ENCODE peak calls at places on chromosomes 12 and 14, in nine cellular contexts. M is coronary artery; T is keratinocyte; Z is stomach; K is heart right ventricle; H is CD8-positive, alpha-beta T cell; S is spleen; F is vagina; A is Peyer's patch. J is an unnamed sample.

GRCh38 chr12:55009171-55009570 is 10.6 kb upstream of the NEUROD4 start:
- DNase-seq in M (no peak), T (no peak), Z (no peak), K (no peak), H (no peak), S (no peak), F (no peak), A (no peak), J (no peak)

GRCh38 chr12:111387747-111388365 is 17.9 kb upstream of the SH2B3 start:
- DNase-seq in M (no peak), T (no peak), Z (no peak), K (no peak), H (no peak), S (no peak), F (no peak), A (no peak), J (no peak)

GRCh38 chr12:1083888-1084262 is 92.9 kb downstream of the ERC1 start:
- DNase-seq in M (no peak), T (no peak), Z (no peak), K (no peak), H (no peak), S (no peak), F (no peak), A (no peak), J (no peak)

GRCh38 chr14:96888593-96888992 is 91.4 kb downstream of the VRK1 start:
- DNase-seq in M (no peak), T (no peak), Z (no peak), K (no peak), H (no peak), S (no peak), F (no peak), A (no peak), J (no peak)

GRCh38 chr14:67665886-67666285 is 8.5 kb downstream of the VTI1B start:
- DNase-seq in M (no peak), T (no peak), Z (no peak), K (no peak), H (no peak), S (no peak), F (no peak), A (no peak), J (no peak)

GRCh38 chr12:88650715-88651114 is 70.4 kb upstream of the KITLG start:
- DNase-seq in M (no peak), T (no peak), Z (no peak), K (no peak), H (no peak), S (no peak), F (no peak), A (no peak), J (no peak)

GRCh38 chr12:40446385-40446784 is 221.6 kb downstream of the LRRK2 start:
- DNase-seq in M (no peak), T (peak; percentile 13), Z (no peak), K (no peak), H (no peak), S (no peak), F (no peak), A (no peak), J (no peak)

GRCh38 chr14:101116486-101117130 is 213.1 kb upstream of the RTL1 start:
- DNase-seq in M (no peak), T (no peak), Z (no peak), K (no peak), H (no peak), S (no peak), F (peak; percentile 71), A (peak; percentile 9), J (peak; percentile 15)

GRCh38 chr12:87991483-87991882 is 37.7 kb downstream of the C12orf50 start:
- DNase-seq in M (no peak), T (no peak), Z (no peak), K (no peak), H (no peak), S (no peak), F (no peak), A (no peak), J (no peak)

GRCh38 chr12:110338754-110339153 is 57.7 kb downstream of the ATP2A2 start:
- DNase-seq in M (no peak), T (no peak), Z (no peak), K (no peak), H (no peak), S (no peak), F (peak; percentile 37), A (no peak), J (no peak)

GRCh38 chr14:47485421-47485820 is 190.0 kb downstream of the MDGA2 start:
- DNase-seq in M (no peak), T (no peak), Z (no peak), K (no peak), H (no peak), S (no peak), F (no peak), A (no peak), J (no peak)

GRCh38 chr12:73072214-73072613 is 800.0 kb downstream of the TRHDE start:
- DNase-seq in M (no peak), T (no peak), Z (no peak), K (no peak), H (no peak), S (peak; percentile 51), F (no peak), A (no peak), J (no peak)

GRCh38 chr12:31407562-31407961 is 81.6 kb upstream of the SINHCAF start:
- DNase-seq in M (no peak), T (no peak), Z (no peak), K (no peak), H (no peak), S (no peak), F (no peak), A (no peak), J (no peak)

GRCh38 chr12:38638401-38638800 is 267.0 kb downstream of the CPNE8 start:
- DNase-seq in M (no peak), T (no peak), Z (no peak), K (no peak), H (no peak), S (no peak), F (no peak), A (no peak), J (peak; percentile 33)

GRCh38 chr12:27220057-27220987 is 23.8 kb upstream of the STK38L start:
- DNase-seq in M (no peak), T (no peak), Z (no peak), K (no peak), H (no peak), S (no peak), F (no peak), A (no peak), J (no peak)

GRCh38 chr14:95870772-95871171 is 5.9 kb upstream of the TUNAR start:
- DNase-seq in M (no peak), T (no peak), Z (no peak), K (no peak), H (no peak), S (no peak), F (no peak), A (no peak), J (no peak)

GRCh38 chr12:122028601-122029560 is 7.2 kb downstream of the BCL7A start:
- DNase-seq in M (no peak), T (no peak), Z (no peak), K (no peak), H (no peak), S (no peak), F (no peak), A (peak; percentile 62), J (no peak)

GRCh38 chr14:92040431-92041040 is 677 bp upstream of the TRIP11 start:
- DNase-seq in M (no peak), T (peak; percentile 17), Z (peak; percentile 37), K (no peak), H (no peak), S (no peak), F (no peak), A (no peak), J (no peak)

GRCh38 chr12:52956987-52957386 is 8.1 kb downstream of the KRT18 start:
- DNase-seq in M (no peak), T (no peak), Z (no peak), K (no peak), H (no peak), S (no peak), F (no peak), A (no peak), J (no peak)
- H3K27ac ChIP-seq in M (no peak overlapping the region), T (no peak overlapping the region), Z (no peak overlapping the region), K (no peak overlapping the region), H (no peak overlapping the region), S (no peak overlapping the region), F (no peak overlapping the region), A (no peak overlapping the region), J (no peak overlapping the region)

DNA sequence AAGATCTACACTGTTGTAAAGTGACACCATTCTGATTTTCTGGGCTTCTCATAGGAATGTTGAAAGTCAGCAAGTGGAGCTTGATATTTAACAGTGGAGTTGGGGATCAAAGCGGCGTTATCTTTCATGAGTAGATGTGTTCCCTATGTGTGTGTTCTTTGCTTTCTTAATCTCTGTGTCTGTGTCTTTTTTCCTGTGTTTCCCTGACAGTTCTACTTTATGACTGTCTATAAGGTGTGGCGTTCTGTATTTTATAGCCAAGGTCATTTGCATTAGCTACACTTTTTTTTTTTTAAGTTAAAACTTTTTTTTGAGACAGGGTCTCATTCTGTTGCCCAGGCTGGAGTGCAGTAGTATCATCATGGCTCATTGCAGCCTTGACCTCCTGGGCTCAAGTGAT is 24.8 kb downstream of the SYNE2 start:
- DNase-seq in M (no peak), T (no peak), Z (no peak), K (no peak), H (no peak), S (no peak), F (no peak), A (no peak), J (no peak)
- H3K27ac ChIP-seq in M (peak overlapping the region; percentile 83), T (no peak overlapping the region), Z (no peak overlapping the region), K (peak overlapping the region; percentile 84), H (no peak overlapping the region), S (peak overlapping the region; percentile 5), F (peak overlapping the region; percentile 15), A (peak overlapping the region; percentile 37), J (peak overlapping the region; percentile 68)

GRCh38 chr14:104437703-104438102 is 141.9 kb upstream of the C14orf180 start:
- DNase-seq in M (no peak), T (no peak), Z (no peak), K (no peak), H (no peak), S (peak; percentile 55), F (peak; percentile 44), A (no peak), J (peak; percentile 25)

GRCh38 chr14:104438166-104438887 is 141.2 kb upstream of the C14orf180 start:
- DNase-seq in M (peak; percentile 66), T (no peak), Z (no peak), K (no peak), H (no peak), S (peak; percentile 58), F (peak; percentile 64), A (no peak), J (peak; percentile 25)

GRCh38 chr14:104435147-104436046 is 144.2 kb upstream of the C14orf180 start:
- DNase-seq in M (no peak), T (no peak), Z (no peak), K (no peak), H (no peak), S (peak; percentile 71), F (peak; percentile 56), A (no peak), J (peak; percentile 27)

GRCh38 chr14:104436047-104436531 is 143.5 kb upstream of the C14orf180 start:
- DNase-seq in M (peak; percentile 72), T (no peak), Z (peak; percentile 71), K (peak; percentile 86), H (no peak), S (peak; percentile 88), F (peak; percentile 78), A (no peak), J (peak; percentile 38)

GRCh38 chr14:104436741-104437701 is 142.5 kb upstream of the C14orf180 start:
- DNase-seq in M (peak; percentile 69), T (no peak), Z (peak; percentile 23), K (peak; percentile 11), H (no peak), S (peak; percentile 70), F (peak; percentile 47), A (no peak), J (peak; percentile 26)
- H3K27ac ChIP-seq in M (no peak overlapping the region), T (no peak overlapping the region), Z (peak overlapping the region; percentile 15), K (peak overlapping the region; percentile 79), H (no peak overlapping the region), S (peak overlapping the region; percentile 73), F (no peak overlapping the region), A (peak overlapping the region; percentile 46), J (peak overlapping the region; percentile 84)

GRCh38 chr12:14962797-14963196 is 1.4 kb upstream of the ARHGDIB start:
- DNase-seq in M (no peak), T (no peak), Z (no peak), K (no peak), H (no peak), S (no peak), F (no peak), A (no peak), J (no peak)
- H3K27ac ChIP-seq in M (no peak overlapping the region), T (no peak overlapping the region), Z (peak overlapping the region; percentile 71), K (peak overlapping the region; percentile 84), H (peak overlapping the region; percentile 90), S (peak overlapping the region; percentile 93), F (no peak overlapping the region), A (peak overlapping the region; percentile 65), J (no peak overlapping the region)